ENCODE peak calls at places on chromosomes 2 and 18, in seven cellular contexts. R is MCF 10A, U is GM03348, Q is foreskin fibroblast, J is T follicular helper cell, K is AG10803, S is AG09309. P is an unnamed sample.

GRCh38 chr2:48207201-48207641 is 300.9 kb upstream of the FBXO11 start:
- DNase-seq in R (no peak), U (no peak), S (no peak), K (no peak), Q (no peak), J (no peak), P (no peak)

GRCh38 chr2:86833315-86833714 is 28.4 kb downstream of the CD8B start:
- DNase-seq in Q (no peak), J (no peak), R (no peak), U (no peak), K (no peak), S (no peak), P (no peak)

GRCh38 chr2:60260646-60261296 is 292.7 kb downstream of the BCL11A start:
- DNase-seq in J (no peak), Q (no peak), K (peak; percentile 11), S (no peak), U (no peak), R (peak; percentile 96), P (no peak)

GRCh38 chr2:206518997-206519396 is 75.7 kb downstream of the ADAM23 start:
- DNase-seq in K (no peak), S (no peak), U (no peak), R (no peak), J (no peak), Q (no peak), P (no peak)

GRCh38 chr2:97716695-97717617 is 3.6 kb downstream of the ZAP70 start:
- DNase-seq in Q (no peak), S (no peak), R (no peak), J (no peak), U (no peak), K (no peak), P (no peak)

GRCh38 chr18:10164241-10165160 is 250.7 kb downstream of the VAPA start:
- DNase-seq in Q (no peak), K (no peak), R (no peak), S (no peak), J (no peak), U (no peak), P (no peak)

GRCh38 chr18:65753520-65753919 is 2.7 kb downstream of the CDH7 start:
- DNase-seq in S (no peak), U (no peak), Q (no peak), K (no peak), R (peak; percentile 38), J (no peak), P (no peak)

GRCh38 chr18:44852818-44853217 is 172.1 kb downstream of the SETBP1 start:
- DNase-seq in Q (peak; percentile 6), J (no peak), U (no peak), R (no peak), K (peak; percentile 12), S (no peak), P (no peak)

GRCh38 chr2:126771501-126772195 is 115.7 kb downstream of the GYPC start:
- DNase-seq in U (no peak), K (no peak), Q (no peak), R (no peak), S (no peak), J (no peak), P (no peak)

GRCh38 chr2:101003278-101003775 is 1.2 kb downstream of the RPL31 start:
- DNase-seq in Q (no peak), R (no peak), S (no peak), U (no peak), K (no peak), J (no peak), P (peak; percentile 60)

GRCh38 chr2:202278036-202278760 is 12.6 kb downstream of the NOP58 start:
- DNase-seq in K (peak; percentile 74), J (no peak), U (peak; percentile 56), R (peak; percentile 79), Q (peak; percentile 47), S (peak; percentile 39), P (peak; percentile 69)

GRCh38 chr18:48838921-48839818 is 111.6 kb downstream of the SMAD7 start:
- DNase-seq in R (peak; percentile 82), S (peak; percentile 61), Q (peak; percentile 89), J (no peak), K (peak; percentile 82), U (peak; percentile 84), P (peak; percentile 79)

GRCh38 chr2:61439241-61440002 is 31.5 kb downstream of the USP34 start:
- DNase-seq in Q (no peak), S (no peak), J (no peak), R (no peak), K (no peak), U (no peak), P (no peak)

P was measured in adipocyte.